ENCODE peak calls at places on chromosomes 16 and 17, in five cellular contexts. S, Z, G, N and C are unnamed samples.

GRCh38 chr16:15434079-15434424 is 336 bp upstream of the BMERB1 start:
- ATAC-seq in G (peak), N (no peak), Z (peak), S (no peak), C (peak)

GRCh38 chr17:74631468-74632195 is 8.1 kb upstream of the CD300E start:
- ATAC-seq in S (no peak), N (peak), G (no peak), Z (peak), C (no peak)

GRCh38 chr16:8982816-8983215 is 19.1 kb upstream of the USP7 start:
- ATAC-seq in N (no peak), Z (no peak), S (no peak), G (no peak), C (no peak)

GRCh38 chr16:83802135-83802534 is 5.6 kb upstream of the HSBP1 start:
- ATAC-seq in S (no peak), Z (peak), G (peak), N (peak), C (peak)

GRCh38 chr16:3807425-3808123 is 72.9 kb downstream of the CREBBP start:
- ATAC-seq in S (no peak), G (no peak), N (no peak), Z (no peak), C (no peak)

GRCh38 chr16:10517868-10518267 is 62.5 kb downstream of the EMP2 start:
- ATAC-seq in N (no peak), Z (no peak), G (no peak), S (no peak), C (no peak)

GRCh38 chr17:36657763-36658490 is 56.5 kb downstream of the MRM1 start:
- ATAC-seq in Z (peak), N (no peak), S (peak), G (no peak), C (peak)

GRCh38 chr17:17493986-17494466 is 2.2 kb downstream of the RASD1 start:
- ATAC-seq in S (no peak), Z (no peak), G (no peak), N (no peak), C (no peak)

GRCh38 chr17:81159611-81160265 is 5.6 kb upstream of the PVALEF start:
- ATAC-seq in Z (peak), S (no peak), G (peak), N (no peak), C (no peak)

GRCh38 chr17:36697907-36698526 is 96.6 kb downstream of the MRM1 start:
- ATAC-seq in N (no peak), S (no peak), G (no peak), Z (no peak), C (no peak)

GRCh38 chr17:35607239-35607817 is 20.2 kb downstream of the AP2B1 start:
- ATAC-seq in N (no peak), S (no peak), G (no peak), Z (no peak), C (peak)

GRCh38 chr17:35603674-35604073 is 16.6 kb downstream of the AP2B1 start:
- ATAC-seq in G (no peak), N (no peak), S (no peak), Z (no peak), C (no peak)

GRCh38 chr17:35609831-35610230 is 22.7 kb downstream of the AP2B1 start:
- ATAC-seq in Z (no peak), S (no peak), N (no peak), G (no peak), C (no peak)

DNA sequence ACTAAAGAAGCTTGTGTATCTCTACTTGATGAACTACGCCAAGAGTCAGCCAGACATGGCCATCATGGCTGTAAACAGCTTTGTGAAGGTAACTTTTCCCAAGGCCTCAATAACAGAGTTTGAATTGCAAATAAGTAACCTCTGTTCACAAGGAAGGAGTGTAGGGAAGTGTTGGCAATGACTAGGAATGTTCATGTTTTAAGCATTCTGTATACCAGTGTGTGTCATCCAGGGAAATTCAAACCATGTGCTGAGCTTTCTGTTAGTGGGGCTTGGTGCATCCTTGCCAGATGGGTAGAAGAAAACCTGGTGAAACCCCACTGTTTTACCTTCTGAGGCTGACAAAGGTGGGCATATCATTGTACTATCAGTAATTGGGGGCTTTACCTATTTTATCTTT is 18.6 kb downstream of the AP2B1 start:
- ATAC-seq in G (no peak), N (no peak), S (no peak), Z (no peak), C (peak)
- H3K4me3 ChIP-seq in G (no peak), N (no peak), S (no peak), Z (no peak), C (no peak)

GRCh38 chr17:42581744-42582270 is 4.3 kb upstream of the PSMC3IP start:
- ATAC-seq in S (no peak), N (no peak), Z (no peak), G (no peak), C (no peak)

GRCh38 chr17:42577532-42578281 is at the start of gene PSMC3IP:
- ATAC-seq in N (peak), G (peak), S (peak), Z (peak), C (peak)

GRCh38 chr17:42578282-42578869 is 847 bp upstream of the PSMC3IP start:
- ATAC-seq in N (peak), G (peak), Z (peak), S (peak), C (peak)

GRCh38 chr17:42577140-42577531 is 393 bp downstream of the PSMC3IP start:
- ATAC-seq in G (no peak), Z (no peak), S (peak), N (peak), C (no peak)

DNA sequence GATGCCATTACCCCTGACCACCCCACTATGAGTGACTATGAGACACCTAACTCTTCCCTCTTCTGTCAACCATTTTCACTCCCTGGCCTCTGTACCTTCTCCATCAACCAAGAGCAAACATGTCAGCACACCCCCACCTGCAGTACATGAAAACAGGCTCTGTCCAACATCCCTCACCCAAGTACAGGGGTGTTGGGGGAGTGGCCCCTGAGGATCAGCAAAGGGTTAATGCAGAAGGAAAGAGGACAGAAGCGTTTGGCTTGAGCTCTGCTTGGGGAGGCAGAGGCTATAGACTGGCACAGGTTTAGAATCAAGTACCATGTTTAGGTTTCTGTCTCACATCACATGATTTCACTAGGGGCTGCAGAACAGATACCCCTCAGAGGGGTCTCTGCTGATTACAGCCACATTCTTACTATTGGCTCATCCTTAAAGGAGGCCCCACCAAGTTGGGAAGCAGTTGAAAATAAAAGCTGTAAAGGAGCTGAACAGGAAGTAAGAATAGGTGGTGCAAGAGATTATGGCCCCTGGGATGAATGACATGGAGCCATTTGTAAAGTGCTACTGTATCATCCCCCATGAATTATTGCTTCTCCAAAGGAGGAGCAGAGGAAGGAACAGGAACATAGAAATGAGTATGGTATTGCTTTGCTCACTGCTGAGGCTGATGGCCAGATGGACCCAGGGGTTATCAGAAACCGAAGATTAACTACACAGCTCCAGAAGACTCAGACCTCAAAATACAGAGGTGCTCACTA is 2.4 kb upstream of the PSMC3IP start:
- ATAC-seq in N (no peak), G (no peak), S (no peak), Z (no peak), C (no peak)
- H3K4me3 ChIP-seq in N (no peak), G (no peak), S (no peak), Z (no peak), C (no peak)

GRCh38 chr17:40564195-40564882 is 933 bp downstream of the CCR7 start:
- ATAC-seq in G (no peak), S (no peak), N (no peak), Z (no peak), C (no peak)

GRCh38 chr17:40561871-40562611 is 3.2 kb downstream of the CCR7 start:
- ATAC-seq in Z (peak), S (peak), N (no peak), G (no peak), C (no peak)

GRCh38 chr17:40563371-40564052 is 1.8 kb downstream of the CCR7 start:
- ATAC-seq in N (no peak), Z (no peak), G (no peak), S (no peak), C (no peak)

GRCh38 chr17:40561294-40561870 is 3.9 kb downstream of the CCR7 start:
- ATAC-seq in G (no peak), S (no peak), Z (no peak), N (no peak), C (no peak)

DNA sequence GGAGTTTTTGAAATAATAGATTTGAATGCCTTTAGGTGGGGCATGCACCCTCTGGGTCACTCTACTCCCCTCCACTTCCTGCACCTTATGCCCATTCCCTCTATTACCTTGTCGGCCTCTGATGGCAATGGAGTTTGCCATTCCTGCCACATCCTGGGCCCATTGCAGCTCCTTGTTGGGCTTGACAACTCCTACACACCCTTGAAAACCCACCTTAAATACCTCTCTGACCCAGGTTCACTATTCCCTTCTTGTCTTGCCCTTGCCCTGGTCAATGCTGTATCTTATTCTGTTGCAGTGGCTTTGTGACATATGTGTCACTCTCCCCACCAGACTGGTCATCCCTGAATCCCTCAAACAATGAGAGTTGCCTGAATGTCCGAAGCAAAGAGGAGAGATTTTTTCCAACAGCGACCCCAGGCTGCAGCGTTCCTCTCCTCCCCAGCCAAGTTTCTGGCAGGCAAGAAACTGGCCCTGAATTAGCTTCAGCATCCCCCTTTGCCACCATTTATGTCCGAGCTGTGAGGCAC is 2.4 kb downstream of the CCR7 start:
- ATAC-seq in G (no peak), S (no peak), Z (no peak), N (no peak), C (no peak)
- H3K4me3 ChIP-seq in G (no peak), S (no peak), Z (peak), N (no peak), C (no peak)

DNA sequence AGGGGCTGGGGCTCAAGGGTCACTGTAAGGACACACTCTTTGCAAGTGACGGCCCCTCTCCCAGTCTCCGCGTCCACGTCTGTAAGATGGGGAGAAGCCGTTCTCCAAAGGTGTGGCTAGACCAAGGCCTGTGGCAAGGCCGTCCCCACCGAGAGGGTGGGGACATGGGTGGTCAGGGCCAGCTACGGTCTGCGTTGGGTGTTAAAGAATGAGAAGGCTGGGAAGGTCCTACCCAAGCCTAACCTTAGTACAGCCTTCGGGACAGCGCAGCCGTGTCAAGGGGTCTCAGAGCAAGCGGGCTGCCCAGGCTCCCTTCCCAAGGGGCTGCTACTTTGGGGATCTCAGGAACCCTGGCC is 1.9 kb downstream of the C1QTNF8 start:
- ATAC-seq in N (no peak), G (no peak), S (no peak), Z (no peak), C (no peak)
- H3K4me3 ChIP-seq in N (no peak), G (no peak), S (peak), Z (no peak), C (no peak)

GRCh38 chr16:75535211-75535843 is 581 bp downstream of the CHST5 start:
- ATAC-seq in S (no peak), Z (no peak), N (no peak), G (peak), C (no peak)
- H3K4me3 ChIP-seq in S (no peak), Z (no peak), N (no peak), G (no peak), C (no peak)

GRCh38 chr17:48569676-48570324 is 8.3 kb downstream of the HOXB4 start:
- ATAC-seq in N (no peak), S (no peak), G (no peak), Z (no peak), C (no peak)
- H3K4me3 ChIP-seq in N (no peak), S (no peak), G (peak), Z (no peak), C (peak)

DNA sequence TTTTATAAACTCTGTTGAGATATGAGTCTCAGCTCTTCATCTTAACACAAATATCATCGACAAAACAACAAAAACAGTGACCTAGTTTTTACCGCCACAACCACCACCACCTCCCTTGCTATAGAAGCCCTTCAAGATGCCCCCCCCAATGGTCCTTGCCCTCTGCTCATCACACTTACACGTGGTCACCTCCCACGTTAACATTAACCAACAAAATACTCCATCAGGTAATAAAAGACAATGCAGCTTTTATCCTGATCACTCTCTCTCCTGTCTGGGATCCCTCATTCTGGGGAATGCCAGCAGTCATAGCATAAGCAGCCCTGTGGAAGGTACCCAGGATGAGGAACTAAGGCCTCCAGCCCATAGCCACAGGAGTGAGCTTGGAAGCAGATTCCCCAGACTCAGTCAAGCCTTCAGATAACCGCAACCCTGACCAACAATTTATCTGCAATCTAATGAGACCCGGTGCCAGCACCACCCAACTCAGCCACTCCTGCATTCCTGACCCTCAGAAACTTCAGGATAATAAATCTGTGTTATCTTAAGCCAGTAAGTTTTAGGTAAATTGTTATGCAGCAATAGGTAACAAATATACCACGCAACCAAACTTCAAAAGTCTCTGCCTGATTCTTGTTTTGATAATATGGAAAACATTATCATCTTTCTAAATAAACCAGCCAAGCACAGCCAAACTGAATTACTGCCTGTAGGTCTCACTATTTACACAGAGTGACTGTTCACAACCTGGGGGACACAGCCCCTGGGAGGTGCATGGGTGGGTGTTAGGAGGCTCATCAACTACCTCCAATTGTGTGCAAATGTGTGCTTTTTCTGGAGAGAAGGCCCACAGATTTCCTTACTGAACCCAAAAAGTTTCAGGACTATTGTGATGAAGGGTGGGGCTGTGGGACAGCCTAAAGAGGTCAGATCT is 6.1 kb downstream of the PECAM1 start:
- ATAC-seq in Z (peak), N (peak), G (no peak), S (peak), C (no peak)
- H3K4me3 ChIP-seq in Z (no peak), N (no peak), G (no peak), S (peak), C (peak)